ENCODE peak calls at places on chromosome 20, in ten cellular contexts. Q is WTC11; P is T-cell; U is A172; K is D341Med; B is CD8-positive, alpha-beta memory T cell; I is ELR; T is activated T-cell treated with anti-CD3 and anti-CD28 coated beads, Interleukin-2, amount 50 U/mL, for 72 hours; J is heart right ventricle; L is T1000. X is an unnamed sample.

GRCh38 chr20:51574248-51575033 is 31.9 kb upstream of the NFATC2 start:
- DNase-seq in B (no peak), K (no peak), P (no peak), U (no peak), L (no peak), T (peak; percentile 41), Q (no peak), I (peak; percentile 65), J (no peak), X (no peak)

GRCh38 chr20:3651204-3651970 is 11.8 kb downstream of the GFRA4 start:
- DNase-seq in K (no peak), I (no peak), J (no peak), P (no peak), T (no peak), B (no peak), Q (no peak), L (no peak), U (no peak), X (no peak)

GRCh38 chr20:54021446-54022235 is 48.8 kb downstream of the BCAS1 start:
- DNase-seq in P (no peak), L (no peak), B (no peak), J (no peak), I (no peak), T (no peak), Q (no peak), K (no peak), U (no peak), X (no peak)

GRCh38 chr20:49028684-49029083 is 17.4 kb upstream of the CSE1L start:
- DNase-seq in T (no peak), B (no peak), L (no peak), Q (no peak), I (peak; percentile 48), U (peak; percentile 38), K (peak; percentile 58), P (no peak), J (no peak), X (no peak)

GRCh38 chr20:50242863-50243609 is 52.4 kb downstream of the CEBPB start:
- DNase-seq in U (peak; percentile 56), Q (no peak), L (no peak), P (no peak), J (no peak), I (no peak), T (no peak), K (no peak), B (no peak), X (no peak)

GRCh38 chr20:51446656-51447055 is 95.9 kb downstream of the NFATC2 start:
- DNase-seq in K (no peak), U (peak; percentile 95), L (peak; percentile 96), Q (no peak), J (no peak), I (peak; percentile 98), B (no peak), T (no peak), P (no peak), X (no peak)

GRCh38 chr20:64044484-64045247 is 4.8 kb downstream of the SOX18 start:
- DNase-seq in K (no peak), L (peak; percentile 24), P (no peak), T (no peak), J (no peak), U (peak; percentile 83), Q (no peak), B (no peak), I (peak; percentile 75), X (no peak)

GRCh38 chr20:36337886-36338285 is 31.7 kb downstream of the DLGAP4 start:
- DNase-seq in K (no peak), Q (no peak), T (no peak), P (no peak), U (no peak), L (no peak), J (no peak), B (no peak), I (no peak), X (no peak)

GRCh38 chr20:36825374-36826104 is 50.4 kb upstream of the TLDC2 start:
- DNase-seq in I (no peak), L (no peak), Q (no peak), K (no peak), U (no peak), B (no peak), P (no peak), T (no peak), J (no peak), X (no peak)

GRCh38 chr20:19968488-19969073 is 48.6 kb upstream of the NAA20 start:
- DNase-seq in Q (no peak), U (peak; percentile 55), T (no peak), L (no peak), B (no peak), I (no peak), K (no peak), J (no peak), P (no peak), X (no peak)

GRCh38 chr20:33322456-33322855 is 39.4 kb downstream of the BPIFB1 start:
- DNase-seq in B (no peak), P (no peak), U (no peak), J (no peak), I (no peak), T (no peak), Q (no peak), K (no peak), L (no peak), X (no peak)

X was measured in naive thymus-derived CD8-positive, alpha-beta T cell.